ENCODE peak calls at places on chromosomes 16 and 17, in four cellular contexts. One of them, this sample, is unnamed.

GRCh38 chr16:57938936-57939871 is 31.7 kb downstream of the CNGB1 start:
- DNase-seq in esophagus squamous epithelium: no peak
- DNase-seq in CD4-positive, alpha-beta T cell: no peak
- DNase-seq in lower leg skin: peak
- DNase-seq in this sample: no peak

GRCh38 chr17:45318561-45319230 is 1.9 kb upstream of the MAP3K14 start:
- DNase-seq in esophagus squamous epithelium: no peak
- DNase-seq in CD4-positive, alpha-beta T cell: no peak
- DNase-seq in lower leg skin: no peak
- DNase-seq in this sample: no peak

GRCh38 chr16:31377210-31377903 is 15.8 kb upstream of the ITGAD start:
- DNase-seq in esophagus squamous epithelium: no peak
- DNase-seq in CD4-positive, alpha-beta T cell: no peak
- DNase-seq in lower leg skin: no peak
- DNase-seq in this sample: no peak

GRCh38 chr17:35242158-35242804 is 591 bp upstream of the SLFN5 start:
- DNase-seq in esophagus squamous epithelium: peak
- DNase-seq in CD4-positive, alpha-beta T cell: peak
- DNase-seq in lower leg skin: peak
- DNase-seq in this sample: no peak

GRCh38 chr17:50841949-50842354 is 6.6 kb downstream of the WFIKKN2 start:
- DNase-seq in esophagus squamous epithelium: no peak
- DNase-seq in CD4-positive, alpha-beta T cell: peak
- DNase-seq in lower leg skin: peak
- DNase-seq in this sample: no peak

GRCh38 chr17:29881256-29881655 is 48.8 kb downstream of the SSH2 start:
- DNase-seq in esophagus squamous epithelium: no peak
- DNase-seq in CD4-positive, alpha-beta T cell: no peak
- DNase-seq in lower leg skin: no peak
- DNase-seq in this sample: no peak

GRCh38 chr16:89711601-89712475 is 8.9 kb downstream of the VPS9D1 start:
- DNase-seq in esophagus squamous epithelium: no peak
- DNase-seq in CD4-positive, alpha-beta T cell: peak
- DNase-seq in lower leg skin: no peak
- DNase-seq in this sample: no peak

GRCh38 chr16:82370282-82370681 is 200.3 kb upstream of the MPHOSPH6 start:
- DNase-seq in esophagus squamous epithelium: no peak
- DNase-seq in CD4-positive, alpha-beta T cell: no peak
- DNase-seq in lower leg skin: no peak
- DNase-seq in this sample: no peak

GRCh38 chr17:56319531-56319930 is 166.3 kb downstream of the ANKFN1 start:
- DNase-seq in esophagus squamous epithelium: no peak
- DNase-seq in CD4-positive, alpha-beta T cell: no peak
- DNase-seq in lower leg skin: no peak
- DNase-seq in this sample: no peak

GRCh38 chr17:15260376-15261062 is 4.6 kb downstream of the PMP22 start:
- DNase-seq in esophagus squamous epithelium: no peak
- DNase-seq in CD4-positive, alpha-beta T cell: peak
- DNase-seq in lower leg skin: peak
- DNase-seq in this sample: peak
- TF ChIP-seq CTCF in esophagus squamous epithelium: peak
- TF ChIP-seq CTCF in CD4-positive, alpha-beta T cell: no peak
- TF ChIP-seq CTCF in lower leg skin: no peak
- TF ChIP-seq CTCF in this sample: peak

GRCh38 chr17:37219876-37220608 is 155.7 kb upstream of the C17orf78 start:
- DNase-seq in esophagus squamous epithelium: no peak
- DNase-seq in CD4-positive, alpha-beta T cell: no peak
- DNase-seq in lower leg skin: no peak
- DNase-seq in this sample: no peak

GRCh38 chr17:37225458-37225857 is 150.3 kb upstream of the C17orf78 start:
- DNase-seq in esophagus squamous epithelium: no peak
- DNase-seq in CD4-positive, alpha-beta T cell: no peak
- DNase-seq in lower leg skin: no peak
- DNase-seq in this sample: no peak

GRCh38 chr17:37218849-37219248 is 156.9 kb upstream of the C17orf78 start:
- DNase-seq in esophagus squamous epithelium: no peak
- DNase-seq in CD4-positive, alpha-beta T cell: no peak
- DNase-seq in lower leg skin: no peak
- DNase-seq in this sample: no peak

GRCh38 chr17:37221865-37222264 is 153.9 kb upstream of the C17orf78 start:
- DNase-seq in esophagus squamous epithelium: no peak
- DNase-seq in CD4-positive, alpha-beta T cell: no peak
- DNase-seq in lower leg skin: no peak
- DNase-seq in this sample: no peak

DNA sequence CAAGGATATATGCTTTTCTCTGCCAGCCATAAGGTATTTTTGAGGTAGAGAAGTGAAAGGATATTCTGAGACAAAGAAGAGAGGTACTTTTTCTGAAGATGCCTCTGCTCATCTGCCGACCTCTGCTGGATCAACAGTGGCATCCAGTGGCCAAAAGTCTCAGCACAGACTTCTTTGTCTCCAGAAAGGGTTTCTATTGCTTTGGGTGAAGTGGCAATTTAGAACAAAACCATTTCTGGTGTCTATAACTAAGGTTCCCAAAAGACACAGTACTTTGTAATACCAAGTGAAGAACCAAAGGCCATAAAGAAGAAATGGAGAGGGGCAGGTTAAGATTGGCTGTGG is 155.2 kb upstream of the C17orf78 start:
- DNase-seq in esophagus squamous epithelium: no peak
- DNase-seq in CD4-positive, alpha-beta T cell: peak
- DNase-seq in lower leg skin: no peak
- DNase-seq in this sample: no peak
- TF ChIP-seq CTCF in esophagus squamous epithelium: no peak
- TF ChIP-seq CTCF in CD4-positive, alpha-beta T cell: no peak
- TF ChIP-seq CTCF in lower leg skin: no peak
- TF ChIP-seq CTCF in this sample: peak

DNA sequence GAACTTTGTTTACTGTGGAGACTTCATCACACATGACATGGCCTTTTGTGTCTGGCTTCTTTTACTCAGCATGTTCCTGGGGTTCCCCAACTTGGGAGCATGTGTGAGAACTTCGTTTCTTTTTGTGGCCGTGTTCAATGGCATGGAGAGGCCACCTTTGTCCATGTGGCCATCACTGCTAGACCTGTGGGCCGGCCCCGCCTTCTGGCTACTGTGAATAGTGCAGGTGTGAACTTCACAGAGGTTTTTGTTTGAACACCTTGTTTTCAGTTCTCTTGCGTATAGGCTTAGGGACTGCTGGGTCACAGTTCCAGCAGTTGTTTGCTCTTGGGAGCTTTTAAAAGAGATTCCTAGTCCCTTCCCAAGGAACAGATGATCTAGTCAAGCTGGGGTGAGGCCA is 5.7 kb upstream of the SLC38A8 start:
- DNase-seq in esophagus squamous epithelium: no peak
- DNase-seq in CD4-positive, alpha-beta T cell: no peak
- DNase-seq in lower leg skin: no peak
- DNase-seq in this sample: no peak
- TF ChIP-seq CTCF in esophagus squamous epithelium: no peak
- TF ChIP-seq CTCF in CD4-positive, alpha-beta T cell: no peak
- TF ChIP-seq CTCF in lower leg skin: no peak
- TF ChIP-seq CTCF in this sample: no peak

DNA sequence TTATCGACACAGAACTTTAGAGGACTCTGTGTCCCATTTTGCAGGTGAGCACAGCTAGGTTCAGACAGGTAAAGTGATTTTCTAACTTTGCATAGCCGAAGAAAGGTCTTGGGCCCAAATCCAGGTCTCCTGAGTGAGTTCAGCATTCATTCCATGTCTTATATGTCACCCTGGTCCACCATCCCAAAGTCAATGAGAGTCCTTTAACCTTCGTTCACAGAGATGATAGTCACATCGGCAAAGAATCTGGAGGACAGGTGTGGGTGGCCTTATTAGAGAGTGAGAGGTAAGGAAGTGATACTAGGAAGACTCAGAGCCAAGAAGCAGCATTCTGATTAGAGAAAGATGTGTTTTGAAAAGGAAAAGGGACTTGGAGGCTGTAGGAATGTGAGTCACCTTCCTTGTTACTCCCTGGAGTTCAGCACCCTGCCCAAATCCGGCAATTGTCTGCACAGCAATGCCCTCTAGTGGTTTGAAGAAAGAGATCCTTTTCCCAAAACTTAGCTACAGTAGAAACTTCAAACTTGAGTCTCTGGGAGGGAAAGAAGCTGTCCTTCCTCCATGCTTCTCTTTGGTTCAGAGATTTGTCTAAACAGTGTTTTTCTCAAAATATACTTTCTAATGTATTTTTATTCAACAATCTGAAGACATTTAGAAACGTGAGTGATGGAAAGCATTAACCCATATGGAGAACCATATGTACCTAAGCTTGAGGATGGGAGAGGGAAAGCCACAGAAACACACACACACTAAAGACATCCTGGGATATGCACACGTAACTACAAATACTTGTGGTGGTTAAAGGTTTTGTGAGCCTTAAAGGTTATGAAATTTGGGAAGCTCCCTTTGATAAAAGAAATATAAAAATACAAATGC is 96.4 kb upstream of the SHISA6 start:
- DNase-seq in esophagus squamous epithelium: no peak
- DNase-seq in CD4-positive, alpha-beta T cell: no peak
- DNase-seq in lower leg skin: no peak
- DNase-seq in this sample: no peak
- TF ChIP-seq CTCF in esophagus squamous epithelium: peak
- TF ChIP-seq CTCF in CD4-positive, alpha-beta T cell: no peak
- TF ChIP-seq CTCF in lower leg skin: no peak
- TF ChIP-seq CTCF in this sample: peak

DNA sequence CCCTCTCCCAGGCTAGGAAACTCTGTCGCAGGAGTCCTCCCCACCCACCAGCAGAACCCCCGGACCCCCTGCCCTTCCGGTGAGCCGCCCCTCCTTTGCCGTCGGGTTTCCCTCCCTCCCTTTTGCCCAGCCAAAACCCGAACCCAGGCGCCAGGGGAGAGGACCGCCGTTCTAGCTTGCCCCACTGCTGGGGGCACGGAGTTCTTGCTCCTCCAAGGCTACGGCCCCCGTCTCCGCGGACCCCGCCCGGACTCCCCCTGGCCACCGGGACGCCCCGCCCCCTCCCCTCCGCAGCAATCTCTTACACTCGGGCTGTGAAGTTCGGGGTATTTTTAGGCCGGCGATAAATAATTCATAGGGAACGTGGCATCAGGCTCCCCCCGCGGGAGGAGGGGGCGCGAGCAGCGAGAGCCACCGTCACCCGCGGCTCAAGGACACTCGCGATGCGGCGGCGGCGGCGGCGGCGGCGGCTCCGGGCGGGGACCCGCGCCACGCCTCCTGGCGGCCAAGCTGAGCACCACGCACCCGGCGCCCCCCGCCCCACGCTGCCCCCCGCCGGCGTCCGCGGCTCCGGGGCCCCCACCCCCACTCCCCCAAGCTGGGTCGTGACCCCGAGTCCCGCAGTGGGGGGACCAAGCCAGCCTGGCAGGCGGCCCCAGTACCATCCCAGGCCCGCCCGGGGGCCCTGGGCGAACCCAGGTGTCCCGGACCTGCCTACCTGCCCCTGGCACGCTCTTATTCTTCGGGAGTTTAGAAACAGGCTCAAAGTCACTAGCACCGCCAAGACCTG is at the start of gene GRIN2C:
- DNase-seq in esophagus squamous epithelium: no peak
- DNase-seq in CD4-positive, alpha-beta T cell: no peak
- DNase-seq in lower leg skin: no peak
- DNase-seq in this sample: no peak
- TF ChIP-seq CTCF in esophagus squamous epithelium: no peak
- TF ChIP-seq CTCF in CD4-positive, alpha-beta T cell: no peak
- TF ChIP-seq CTCF in lower leg skin: no peak
- TF ChIP-seq CTCF in this sample: peak

This sample was measured in osteocyte.